ENCODE peak calls at places on chromosomes 7 and 10, in eight cellular contexts. One of them, this sample, is unnamed. For H3K4me1 and H3K36me3, the result is how much of the 10 kb centered on the place peaks cover.

GRCh38 chr10:91613411-91614253 is 19.2 kb downstream of the PPP1R3C start:
- DNase-seq in tibial artery: no peak
- DNase-seq in stomach: no peak
- DNase-seq in psoas muscle: peak
- DNase-seq in IMR-90: peak
- DNase-seq in PC-9: peak
- DNase-seq in uterus: no peak
- DNase-seq in ascending aorta: no peak
- DNase-seq in this sample: no peak

GRCh38 chr7:121530251-121531174 is 134.4 kb upstream of the FAM3C start:
- DNase-seq in tibial artery: peak
- DNase-seq in psoas muscle: no peak
- DNase-seq in PC-9: peak
- DNase-seq in uterus: no peak
- DNase-seq in IMR-90: peak
- DNase-seq in stomach: peak
- DNase-seq in ascending aorta: no peak
- DNase-seq in this sample: peak

GRCh38 chr7:84497873-84498272 is 303.3 kb upstream of the SEMA3A start:
- DNase-seq in IMR-90: no peak
- DNase-seq in PC-9: no peak
- DNase-seq in stomach: no peak
- DNase-seq in tibial artery: no peak
- DNase-seq in uterus: no peak
- DNase-seq in ascending aorta: no peak
- DNase-seq in psoas muscle: no peak
- DNase-seq in this sample: no peak

GRCh38 chr10:78357027-78357672 is 323.5 kb downstream of the RPS24 start:
- DNase-seq in uterus: peak
- DNase-seq in psoas muscle: no peak
- DNase-seq in PC-9: no peak
- DNase-seq in stomach: no peak
- DNase-seq in IMR-90: no peak
- DNase-seq in ascending aorta: no peak
- DNase-seq in tibial artery: no peak
- DNase-seq in this sample: no peak

GRCh38 chr7:39682042-39682441 is 58.7 kb downstream of the RALA start:
- DNase-seq in ascending aorta: no peak
- DNase-seq in tibial artery: no peak
- DNase-seq in stomach: no peak
- DNase-seq in PC-9: no peak
- DNase-seq in psoas muscle: no peak
- DNase-seq in IMR-90: no peak
- DNase-seq in uterus: no peak
- DNase-seq in this sample: no peak

GRCh38 chr7:64590971-64591370 is 28.1 kb upstream of the ZNF680 start:
- DNase-seq in ascending aorta: no peak
- DNase-seq in stomach: no peak
- DNase-seq in tibial artery: no peak
- DNase-seq in psoas muscle: no peak
- DNase-seq in IMR-90: no peak
- DNase-seq in uterus: no peak
- DNase-seq in PC-9: no peak
- DNase-seq in this sample: no peak

GRCh38 chr10:127715249-127715648 is 21.7 kb upstream of the FOXI2 start:
- DNase-seq in ascending aorta: no peak
- DNase-seq in IMR-90: no peak
- DNase-seq in uterus: no peak
- DNase-seq in PC-9: no peak
- DNase-seq in tibial artery: no peak
- DNase-seq in psoas muscle: no peak
- DNase-seq in stomach: no peak
- DNase-seq in this sample: no peak

GRCh38 chr10:29555091-29555745 is 79.6 kb downstream of the SVIL start:
- DNase-seq in PC-9: no peak
- DNase-seq in tibial artery: no peak
- DNase-seq in uterus: no peak
- DNase-seq in stomach: no peak
- DNase-seq in IMR-90: peak
- DNase-seq in ascending aorta: no peak
- DNase-seq in psoas muscle: no peak
- DNase-seq in this sample: no peak

GRCh38 chr7:106284516-106285050 is at the start of gene NAMPT:
- DNase-seq in ascending aorta: no peak
- DNase-seq in IMR-90: no peak
- DNase-seq in psoas muscle: no peak
- DNase-seq in tibial artery: peak
- DNase-seq in PC-9: peak
- DNase-seq in uterus: peak
- DNase-seq in stomach: peak
- DNase-seq in this sample: no peak

GRCh38 chr10:97355571-97355975 is 21.0 kb upstream of the FRAT2 start:
- DNase-seq in PC-9: no peak
- DNase-seq in tibial artery: peak
- DNase-seq in stomach: peak
- DNase-seq in ascending aorta: no peak
- DNase-seq in psoas muscle: no peak
- DNase-seq in uterus: no peak
- DNase-seq in IMR-90: no peak
- DNase-seq in this sample: peak

GRCh38 chr10:101843032-101843991 is at the start of gene KCNIP2:
- DNase-seq in uterus: no peak
- DNase-seq in PC-9: no peak
- DNase-seq in IMR-90: no peak
- DNase-seq in tibial artery: no peak
- DNase-seq in ascending aorta: no peak
- DNase-seq in psoas muscle: no peak
- DNase-seq in stomach: no peak
- DNase-seq in this sample: no peak

GRCh38 chr10:5647507-5648240 is 18.7 kb downstream of the ASB13 start:
- DNase-seq in stomach: no peak
- DNase-seq in tibial artery: peak
- DNase-seq in psoas muscle: no peak
- DNase-seq in ascending aorta: no peak
- DNase-seq in uterus: no peak
- DNase-seq in IMR-90: no peak
- DNase-seq in PC-9: no peak
- DNase-seq in this sample: no peak

GRCh38 chr7:371779-372545 is 82.0 kb downstream of the FOXL3 start:
- DNase-seq in stomach: peak
- DNase-seq in ascending aorta: no peak
- DNase-seq in psoas muscle: peak
- DNase-seq in uterus: no peak
- DNase-seq in PC-9: no peak
- DNase-seq in tibial artery: peak
- DNase-seq in IMR-90: no peak
- DNase-seq in this sample: no peak

GRCh38 chr10:15879058-15879457 is 18.8 kb upstream of the MINDY3 start:
- DNase-seq in ascending aorta: no peak
- DNase-seq in tibial artery: no peak
- DNase-seq in psoas muscle: no peak
- DNase-seq in IMR-90: peak
- DNase-seq in stomach: no peak
- DNase-seq in uterus: no peak
- DNase-seq in PC-9: no peak
- DNase-seq in this sample: no peak

GRCh38 chr10:80924063-80924952 is 386.6 kb downstream of the SH2D4B start:
- DNase-seq in tibial artery: peak
- DNase-seq in stomach: peak
- DNase-seq in uterus: no peak
- DNase-seq in IMR-90: peak
- DNase-seq in PC-9: peak
- DNase-seq in psoas muscle: no peak
- DNase-seq in ascending aorta: no peak
- DNase-seq in this sample: no peak

GRCh38 chr10:14749051-14749809 is 25.5 kb downstream of the FAM107B start:
- DNase-seq in PC-9: peak
- DNase-seq in stomach: peak
- DNase-seq in psoas muscle: peak
- DNase-seq in tibial artery: no peak
- DNase-seq in uterus: no peak
- DNase-seq in ascending aorta: no peak
- DNase-seq in IMR-90: no peak
- DNase-seq in this sample: no peak

DNA sequence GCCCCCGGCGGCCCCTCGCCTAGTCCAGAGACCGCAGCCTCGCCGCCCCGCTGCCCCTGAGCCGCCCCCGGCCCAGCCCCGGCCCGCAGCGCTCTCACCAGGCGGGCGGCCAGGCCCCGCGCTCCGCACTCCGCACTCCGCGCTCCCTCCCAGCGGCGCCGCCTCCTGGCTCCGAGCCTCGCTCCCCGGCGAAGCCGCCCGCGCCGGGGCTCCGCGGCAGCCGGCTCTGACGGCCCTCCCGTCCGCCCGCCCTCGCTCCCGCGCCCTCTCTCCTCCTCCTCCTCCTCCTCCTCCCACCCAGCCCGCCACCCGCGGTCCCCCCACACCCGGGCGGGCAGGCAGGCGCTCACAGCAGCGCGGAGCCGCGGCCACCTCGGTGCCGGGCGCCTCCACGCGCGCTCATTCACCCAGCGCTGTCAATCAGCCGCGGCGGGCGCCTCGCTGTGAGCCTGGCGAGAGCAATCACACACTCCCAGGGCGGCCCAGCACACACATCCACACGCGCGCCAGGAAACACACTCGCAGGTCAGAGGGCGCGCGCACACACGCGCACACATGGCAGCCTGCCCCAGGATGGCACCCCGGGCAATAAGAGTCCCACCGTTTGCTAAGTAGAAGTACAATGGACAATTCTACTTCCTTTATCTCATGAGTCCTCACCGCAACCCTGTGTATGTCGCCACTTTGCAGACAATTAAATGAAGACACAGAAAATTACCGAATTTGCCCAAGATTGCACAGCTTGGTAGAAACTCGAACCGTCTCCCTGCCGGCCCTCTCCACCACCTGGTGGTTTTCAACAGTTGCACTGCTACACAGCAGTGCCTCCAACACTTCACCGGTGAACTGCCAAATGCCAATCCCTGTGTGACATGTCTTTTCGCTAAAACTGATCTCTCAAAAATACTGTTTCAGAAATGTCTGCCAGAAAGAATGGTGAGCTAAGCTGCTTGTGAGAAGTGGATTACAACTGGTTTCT is at the start of gene PRRT4:
- DNase-seq in psoas muscle: peak
- DNase-seq in stomach: peak
- DNase-seq in uterus: peak
- DNase-seq in PC-9: peak
- DNase-seq in tibial artery: no peak
- DNase-seq in ascending aorta: no peak
- DNase-seq in IMR-90: no peak
- DNase-seq in this sample: peak
- TF ChIP-seq CTCF in psoas muscle: no peak
- TF ChIP-seq CTCF in stomach: no peak
- TF ChIP-seq CTCF in uterus: no peak
- TF ChIP-seq CTCF in PC-9: no peak
- TF ChIP-seq CTCF in tibial artery: no peak
- TF ChIP-seq CTCF in ascending aorta: no peak
- TF ChIP-seq CTCF in IMR-90: no peak
- TF ChIP-seq CTCF in this sample: no peak

DNA sequence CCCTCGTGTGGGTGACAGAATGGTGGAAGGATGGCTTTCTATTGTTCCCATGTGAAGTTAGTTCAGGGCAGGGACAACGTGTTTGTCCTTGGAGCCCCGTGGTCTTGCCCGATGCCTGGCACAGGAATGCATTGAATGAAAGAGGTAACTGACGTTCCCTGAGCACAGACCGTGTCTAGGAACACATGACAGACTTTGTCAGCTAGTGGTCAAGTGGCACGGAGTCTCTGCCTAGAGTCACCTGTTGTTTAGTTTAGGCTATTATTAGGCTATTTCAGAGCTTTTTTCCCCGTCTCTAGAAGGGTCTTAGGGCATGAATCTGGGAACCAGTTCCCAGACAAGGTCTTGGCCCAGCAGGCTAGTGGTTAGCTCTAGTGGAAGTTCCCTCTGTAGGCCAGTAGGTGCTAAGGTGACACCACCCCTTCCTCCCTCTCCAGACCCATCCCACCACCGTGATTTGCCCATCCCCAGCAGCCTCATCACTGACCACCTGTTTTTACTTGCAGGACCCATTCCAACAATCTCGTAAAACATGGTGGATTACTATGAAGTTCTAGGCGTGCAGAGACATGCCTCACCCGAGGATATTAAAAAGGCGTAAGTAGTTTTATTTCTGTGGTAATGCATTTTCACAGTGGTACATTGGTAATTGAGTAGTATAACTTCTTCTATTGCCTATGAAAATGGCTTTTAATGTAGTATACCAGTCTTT is 21.4 kb downstream of the DNAJB6 start:
- DNase-seq in stomach: no peak
- DNase-seq in tibial artery: no peak
- DNase-seq in psoas muscle: no peak
- DNase-seq in PC-9: no peak
- DNase-seq in IMR-90: no peak
- DNase-seq in ascending aorta: no peak
- DNase-seq in uterus: no peak
- DNase-seq in this sample: no peak
- H3K4me1 ChIP-seq in stomach: under half
- H3K4me1 ChIP-seq in tibial artery: under half
- H3K4me1 ChIP-seq in psoas muscle: half or more
- H3K4me1 ChIP-seq in PC-9: under half
- H3K4me1 ChIP-seq in IMR-90: under half
- H3K4me1 ChIP-seq in ascending aorta: under half
- H3K4me1 ChIP-seq in uterus: under half
- H3K4me1 ChIP-seq in this sample: under half

DNA sequence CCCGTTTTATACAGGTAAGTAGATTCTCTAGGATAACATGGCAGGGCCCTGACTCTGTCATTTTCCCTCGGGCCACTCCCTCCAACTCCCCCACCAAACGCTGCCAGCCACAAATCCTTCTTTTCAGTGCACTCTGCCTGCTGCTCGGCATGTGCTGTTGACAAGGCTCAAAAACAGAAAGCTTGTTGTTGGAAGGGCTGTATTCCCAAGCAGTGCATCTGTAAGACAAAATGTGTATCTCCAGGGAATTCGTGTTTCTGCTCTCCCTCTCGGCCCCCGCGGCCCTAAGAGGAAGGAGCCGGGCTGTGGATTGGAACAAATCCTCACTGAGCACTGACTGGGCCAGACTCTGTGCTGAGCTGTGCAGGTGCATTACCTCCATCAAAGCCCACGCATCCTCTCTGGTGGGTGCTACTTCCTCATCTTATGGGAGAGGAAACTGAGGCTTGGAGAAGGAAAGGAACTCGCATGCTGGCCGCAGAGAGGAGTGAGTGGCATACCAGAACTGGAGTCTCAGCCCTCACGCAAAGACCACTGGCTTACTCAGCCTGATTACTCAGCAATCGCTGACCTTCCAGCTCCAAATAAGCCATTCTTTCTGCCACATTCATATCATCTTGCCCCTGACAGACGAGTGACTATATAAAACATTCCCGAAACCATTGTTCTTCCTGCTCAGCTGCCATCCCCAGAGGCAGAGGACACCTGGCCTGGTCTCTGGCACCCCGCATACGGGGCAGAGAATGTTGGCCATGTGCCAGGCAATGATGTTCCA is 33.5 kb upstream of the ENO4 start:
- DNase-seq in PC-9: no peak
- DNase-seq in uterus: no peak
- DNase-seq in tibial artery: no peak
- DNase-seq in stomach: no peak
- DNase-seq in psoas muscle: no peak
- DNase-seq in ascending aorta: no peak
- DNase-seq in IMR-90: peak
- DNase-seq in this sample: no peak
- H3K36me3 ChIP-seq in PC-9: under half
- H3K36me3 ChIP-seq in uterus: under half
- H3K36me3 ChIP-seq in tibial artery: under half
- H3K36me3 ChIP-seq in stomach: under half
- H3K36me3 ChIP-seq in psoas muscle: under half
- H3K36me3 ChIP-seq in ascending aorta: under half
- H3K36me3 ChIP-seq in IMR-90: under half
- H3K36me3 ChIP-seq in this sample: under half

GRCh38 chr10:95242581-95243317 is 48.1 kb downstream of the PDLIM1 start:
- DNase-seq in uterus: no peak
- DNase-seq in stomach: peak
- DNase-seq in tibial artery: no peak
- DNase-seq in psoas muscle: no peak
- DNase-seq in IMR-90: peak
- DNase-seq in PC-9: peak
- DNase-seq in ascending aorta: no peak
- DNase-seq in this sample: no peak
- TF ChIP-seq CTCF in uterus: no peak
- TF ChIP-seq CTCF in stomach: peak
- TF ChIP-seq CTCF in tibial artery: peak
- TF ChIP-seq CTCF in psoas muscle: peak
- TF ChIP-seq CTCF in IMR-90: peak
- TF ChIP-seq CTCF in PC-9: peak
- TF ChIP-seq CTCF in ascending aorta: peak
- TF ChIP-seq CTCF in this sample: no peak

This sample was measured in CD8-positive, alpha-beta T cell.